ENCODE peak calls at places on chromosomes 11 and 22, in seven cellular contexts. J is spleen; T is esophagus squamous epithelium; A is fibroblast of pulmonary artery; F is SK-N-SH; X is lower lobe of right lung; Y is CD8-positive, alpha-beta T cell. S is an unnamed sample.

GRCh38 chr11:122230387-122230760 is 114.4 kb upstream of the BLID start:
- DNase-seq in Y (no peak), F (no peak), A (no peak), J (no peak), T (no peak), X (no peak), S (peak; percentile 78)

GRCh38 chr11:74615311-74615710 is 22.9 kb downstream of the POLD3 start:
- DNase-seq in A (no peak), J (no peak), Y (no peak), F (no peak), X (no peak), T (no peak), S (no peak)

GRCh38 chr11:11065396-11065795 is 207.5 kb upstream of the ZBED5 start:
- DNase-seq in Y (no peak), T (no peak), J (no peak), X (no peak), F (no peak), A (no peak), S (no peak)

GRCh38 chr11:111978028-111978771 is 41.1 kb downstream of the DIXDC1 start:
- DNase-seq in F (peak; percentile 52), A (peak; percentile 83), T (no peak), X (no peak), Y (no peak), J (no peak), S (peak; percentile 74)

GRCh38 chr22:36052505-36052941 is 23.9 kb upstream of the RBFOX2 start:
- DNase-seq in T (no peak), Y (no peak), A (peak; percentile 38), X (no peak), J (no peak), F (no peak), S (peak; percentile 57)

GRCh38 chr11:10204021-10204420 is 90.0 kb downstream of the SBF2 start:
- DNase-seq in X (no peak), F (no peak), A (no peak), J (no peak), T (no peak), Y (no peak), S (no peak)

GRCh38 chr11:119258180-119258579 is 52.0 kb downstream of the CBL start:
- DNase-seq in Y (peak; percentile 8), F (no peak), A (no peak), T (no peak), X (no peak), J (no peak), S (no peak)

GRCh38 chr22:46574438-46574992 is 37.1 kb upstream of the CELSR1 start:
- DNase-seq in Y (no peak), A (no peak), X (peak; percentile 35), F (no peak), T (no peak), J (peak; percentile 68), S (no peak)

GRCh38 chr11:72573380-72573949 is 100.8 kb downstream of the PDE2A start:
- DNase-seq in T (no peak), Y (no peak), F (peak; percentile 92), J (peak; percentile 57), X (no peak), A (peak; percentile 59), S (peak; percentile 29)

GRCh38 chr11:2796508-2797180 is 88.9 kb downstream of the CDKN1C start:
- DNase-seq in A (no peak), Y (no peak), T (no peak), X (peak; percentile 25), J (no peak), F (no peak), S (no peak)

GRCh38 chr11:82732348-82732733 is 1.3 kb downstream of the FAM181B start:
- DNase-seq in A (no peak), T (no peak), F (no peak), J (no peak), X (no peak), Y (no peak), S (no peak)

GRCh38 chr11:78216571-78217287 is 28.0 kb downstream of the USP35 start:
- DNase-seq in F (no peak), A (no peak), X (no peak), Y (no peak), J (no peak), T (no peak), S (no peak)

GRCh38 chr11:128036556-128037093 is 550.7 kb downstream of the ETS1 start:
- DNase-seq in J (no peak), F (no peak), T (no peak), Y (no peak), X (no peak), A (no peak), S (peak; percentile 16)

DNA sequence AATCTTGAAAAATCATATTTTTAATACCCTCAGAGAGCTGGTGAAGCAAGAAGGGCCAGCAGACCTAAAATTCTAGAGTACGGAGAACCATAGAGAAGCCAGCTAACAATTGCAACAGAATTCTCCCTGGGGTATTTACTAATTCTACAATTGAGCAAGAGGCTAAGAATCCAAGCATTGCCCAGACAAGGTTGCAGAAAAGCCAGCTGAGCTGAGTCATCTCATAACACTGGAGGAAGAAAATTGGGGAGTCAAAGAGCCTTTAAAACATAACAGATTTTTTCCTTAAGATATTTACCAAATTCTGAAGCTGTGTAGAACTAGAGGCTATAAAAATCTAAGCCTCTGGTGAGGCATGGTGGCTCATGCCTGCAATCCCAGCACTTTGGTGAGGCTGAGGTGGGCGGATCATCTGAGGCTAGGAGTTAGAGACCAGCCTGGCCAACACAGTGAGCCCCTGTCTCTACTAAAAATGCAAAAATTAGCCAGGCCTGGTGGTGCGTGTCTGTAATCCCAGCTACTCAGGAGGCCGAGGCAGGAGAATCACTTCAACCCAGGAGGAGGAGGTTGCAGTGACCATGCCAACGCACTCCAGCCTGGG is 13.6 kb upstream of the TMEM216 start:
- DNase-seq in A (peak; percentile 97), Y (no peak), F (no peak), T (no peak), J (no peak), X (no peak), S (peak; percentile 98)
- TF ChIP-seq CTCF in A (no peak), Y (no peak), F (no peak), T (no peak), J (no peak), X (no peak), S (no peak)

GRCh38 chr11:43748095-43748494 is 67.6 kb downstream of the HSD17B12 start:
- DNase-seq in Y (no peak), A (no peak), F (no peak), X (no peak), T (no peak), J (no peak), S (no peak)
- H3K4me3 ChIP-seq in Y (no peak overlapping the region), A (no peak overlapping the region), F (no peak overlapping the region), X (no peak overlapping the region), T (no peak overlapping the region), J (no peak overlapping the region), S (no peak overlapping the region)

GRCh38 chr11:61607920-61608599 is 27.2 kb upstream of the SYT7 start:
- DNase-seq in A (no peak), T (no peak), J (no peak), X (no peak), Y (no peak), F (no peak), S (no peak)

GRCh38 chr11:61609000-61609969 is 28.4 kb upstream of the SYT7 start:
- DNase-seq in J (no peak), Y (no peak), A (no peak), F (no peak), T (no peak), X (no peak), S (no peak)

GRCh38 chr11:61611309-61611708 is 30.4 kb upstream of the SYT7 start:
- DNase-seq in F (no peak), A (no peak), T (no peak), J (no peak), Y (no peak), X (no peak), S (no peak)

GRCh38 chr11:61610905-61611304 is 30.0 kb upstream of the SYT7 start:
- DNase-seq in A (no peak), X (no peak), Y (no peak), F (no peak), J (no peak), T (no peak), S (no peak)

DNA sequence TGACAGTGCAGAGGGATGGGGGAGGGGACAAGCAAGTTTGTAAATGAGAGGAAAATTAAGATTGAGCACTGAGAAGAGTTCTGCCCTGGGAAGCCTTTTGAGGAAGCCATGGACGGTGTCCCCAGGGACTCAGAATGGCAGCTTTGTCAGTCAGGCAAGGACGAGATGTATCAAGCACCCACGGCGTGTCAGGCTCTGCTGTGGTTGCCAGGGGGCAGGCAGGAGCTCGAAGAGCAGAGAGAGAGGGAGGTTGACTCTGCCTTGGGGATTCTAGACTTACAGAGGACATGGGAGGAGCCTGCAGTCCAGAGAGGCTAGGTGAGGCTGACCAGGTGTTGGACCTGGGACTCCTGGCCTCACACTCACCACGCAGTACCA is 29.1 kb upstream of the SYT7 start:
- DNase-seq in A (no peak), J (no peak), Y (no peak), X (no peak), F (peak; percentile 51), T (no peak), S (no peak)
- TF ChIP-seq CTCF in A (peak; percentile 8), J (no peak), Y (no peak), X (no peak), F (peak; percentile 11), T (no peak), S (peak; percentile 12)

GRCh38 chr11:84234462-84235202 is 948.5 kb upstream of the CCDC90B start:
- DNase-seq in J (no peak), F (no peak), X (no peak), T (no peak), Y (no peak), A (no peak), S (no peak)
- H3K4me3 ChIP-seq in J (no peak overlapping the region), F (no peak overlapping the region), X (no peak overlapping the region), T (no peak overlapping the region), Y (no peak overlapping the region), A (no peak overlapping the region), S (no peak overlapping the region)

DNA sequence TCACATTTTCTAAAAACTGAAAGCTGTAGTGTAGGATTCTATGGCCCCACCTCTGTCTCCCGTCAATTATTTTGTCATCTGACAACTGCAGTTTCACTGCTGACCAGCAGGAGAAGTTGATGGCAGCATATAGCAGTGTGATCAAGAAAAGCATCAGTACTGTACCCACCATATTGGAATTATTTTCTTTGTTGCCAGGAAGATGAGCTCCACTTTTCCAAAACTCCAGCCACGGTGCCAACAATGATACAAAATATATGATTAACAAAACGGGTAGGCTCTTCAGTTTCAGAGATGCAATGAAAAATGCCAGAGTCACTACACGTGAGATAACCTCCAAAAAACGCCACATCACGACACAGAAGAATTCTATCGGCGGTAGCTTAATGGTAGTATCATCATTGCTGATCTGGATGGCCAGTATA is 41.3 kb downstream of the XKR3 start:
- DNase-seq in X (no peak), T (no peak), J (no peak), Y (no peak), F (peak; percentile 9), A (no peak), S (no peak)
- TF ChIP-seq CTCF in X (peak; percentile 35), T (no peak), J (no peak), Y (no peak), F (peak; percentile 60), A (no peak), S (peak; percentile 31)

S was measured in AG10803.